ENCODE peak calls at places on chromosome 12, in eight cellular contexts. D is activated naive CD4-positive, alpha-beta T cell; B is T-helper 22 cell; W is SK-MEL-5; X is smooth muscle cell of the brain vasculature; F is heart left ventricle; R is adrenal gland; K is A172. H is an unnamed sample.

GRCh38 chr12:1811281-1811947 is 9.0 kb upstream of the LRTM2 start:
- DNase-seq in D (no peak), B (no peak), W (no peak), X (no peak), F (no peak), R (no peak), K (no peak), H (no peak)

GRCh38 chr12:51183816-51184215 is 10.9 kb upstream of the TFCP2 start:
- DNase-seq in D (no peak), B (no peak), W (no peak), X (no peak), F (peak), R (peak), K (peak), H (no peak)

GRCh38 chr12:39125580-39125979 is 220.2 kb upstream of the CPNE8 start:
- DNase-seq in D (no peak), B (no peak), W (no peak), X (no peak), F (no peak), R (no peak), K (peak), H (no peak)

GRCh38 chr12:131505561-131505960 is 205.3 kb upstream of the SFSWAP start:
- DNase-seq in D (no peak), B (no peak), W (no peak), X (no peak), F (no peak), R (no peak), K (no peak), H (no peak)

GRCh38 chr12:48021485-48022179 is 17.4 kb upstream of the COL2A1 start:
- DNase-seq in D (no peak), B (no peak), W (no peak), X (no peak), F (no peak), R (no peak), K (peak), H (no peak)

GRCh38 chr12:46774011-46774633 is 51.7 kb downstream of the SLC38A4 start:
- DNase-seq in D (no peak), B (no peak), W (no peak), X (no peak), F (no peak), R (no peak), K (no peak), H (no peak)

GRCh38 chr12:124270671-124271070 is 24.2 kb upstream of the RFLNA start:
- DNase-seq in D (no peak), B (no peak), W (no peak), X (no peak), F (no peak), R (no peak), K (no peak), H (no peak)

GRCh38 chr12:62781136-62781880 is 153.6 kb downstream of the PPM1H start:
- DNase-seq in D (no peak), B (no peak), W (no peak), X (no peak), F (no peak), R (no peak), K (no peak), H (no peak)

GRCh38 chr12:75714462-75715322 is 203.3 kb upstream of the KRR1 start:
- DNase-seq in D (no peak), B (no peak), W (no peak), X (no peak), F (no peak), R (no peak), K (no peak), H (no peak)

H was measured in nucleus accumbens.